ENCODE peak calls at places on chromosomes 3 and 15, in five cellular contexts. One of them, this sample, is unnamed.

GRCh38 chr15:61063875-61064320 is 165.2 kb downstream of the RORA start:
- DNase-seq in effector CD8-positive, alpha-beta T cell: no peak
- DNase-seq in effector CD4-positive, alpha-beta T cell: no peak
- DNase-seq in stimulated activated CD4-positive, alpha-beta T cell treated with anti-CD3 and anti-CD28 coated beads, Interleukin-1b, Interleukin-23, amount 100 ng/mL, for 1 hour: no peak
- DNase-seq in sigmoid colon: no peak
- DNase-seq in this sample: no peak

GRCh38 chr3:126859415-126860246 is 123.3 kb upstream of the PLXNA1 start:
- DNase-seq in effector CD8-positive, alpha-beta T cell: no peak
- DNase-seq in effector CD4-positive, alpha-beta T cell: no peak
- DNase-seq in stimulated activated CD4-positive, alpha-beta T cell treated with anti-CD3 and anti-CD28 coated beads, Interleukin-1b, Interleukin-23, amount 100 ng/mL, for 1 hour: no peak
- DNase-seq in sigmoid colon: peak
- DNase-seq in this sample: no peak

GRCh38 chr3:119559441-119559963 is at the start of gene CD80:
- DNase-seq in effector CD8-positive, alpha-beta T cell: no peak
- DNase-seq in effector CD4-positive, alpha-beta T cell: peak
- DNase-seq in stimulated activated CD4-positive, alpha-beta T cell treated with anti-CD3 and anti-CD28 coated beads, Interleukin-1b, Interleukin-23, amount 100 ng/mL, for 1 hour: peak
- DNase-seq in sigmoid colon: peak
- DNase-seq in this sample: no peak

GRCh38 chr3:186414735-186415419 is 52.8 kb upstream of the DGKG start:
- DNase-seq in effector CD8-positive, alpha-beta T cell: no peak
- DNase-seq in effector CD4-positive, alpha-beta T cell: no peak
- DNase-seq in stimulated activated CD4-positive, alpha-beta T cell treated with anti-CD3 and anti-CD28 coated beads, Interleukin-1b, Interleukin-23, amount 100 ng/mL, for 1 hour: no peak
- DNase-seq in sigmoid colon: peak
- DNase-seq in this sample: no peak

GRCh38 chr3:355622-356021 is 159.1 kb downstream of the CHL1 start:
- DNase-seq in effector CD8-positive, alpha-beta T cell: no peak
- DNase-seq in effector CD4-positive, alpha-beta T cell: no peak
- DNase-seq in stimulated activated CD4-positive, alpha-beta T cell treated with anti-CD3 and anti-CD28 coated beads, Interleukin-1b, Interleukin-23, amount 100 ng/mL, for 1 hour: no peak
- DNase-seq in sigmoid colon: peak
- DNase-seq in this sample: no peak

GRCh38 chr3:14258906-14259904 is 80.6 kb downstream of the LSM3 start:
- DNase-seq in effector CD8-positive, alpha-beta T cell: no peak
- DNase-seq in effector CD4-positive, alpha-beta T cell: no peak
- DNase-seq in stimulated activated CD4-positive, alpha-beta T cell treated with anti-CD3 and anti-CD28 coated beads, Interleukin-1b, Interleukin-23, amount 100 ng/mL, for 1 hour: no peak
- DNase-seq in sigmoid colon: no peak
- DNase-seq in this sample: peak

GRCh38 chr3:37521403-37521802 is 340.3 kb upstream of the CTDSPL start:
- DNase-seq in effector CD8-positive, alpha-beta T cell: no peak
- DNase-seq in effector CD4-positive, alpha-beta T cell: no peak
- DNase-seq in stimulated activated CD4-positive, alpha-beta T cell treated with anti-CD3 and anti-CD28 coated beads, Interleukin-1b, Interleukin-23, amount 100 ng/mL, for 1 hour: no peak
- DNase-seq in sigmoid colon: no peak
- DNase-seq in this sample: no peak

GRCh38 chr3:133025546-133025945 is 12.6 kb upstream of the TMEM108 start:
- DNase-seq in effector CD8-positive, alpha-beta T cell: no peak
- DNase-seq in effector CD4-positive, alpha-beta T cell: no peak
- DNase-seq in stimulated activated CD4-positive, alpha-beta T cell treated with anti-CD3 and anti-CD28 coated beads, Interleukin-1b, Interleukin-23, amount 100 ng/mL, for 1 hour: no peak
- DNase-seq in sigmoid colon: no peak
- DNase-seq in this sample: no peak

GRCh38 chr15:85706779-85707518 is 87.8 kb downstream of the KLHL25 start:
- DNase-seq in effector CD8-positive, alpha-beta T cell: no peak
- DNase-seq in effector CD4-positive, alpha-beta T cell: peak
- DNase-seq in stimulated activated CD4-positive, alpha-beta T cell treated with anti-CD3 and anti-CD28 coated beads, Interleukin-1b, Interleukin-23, amount 100 ng/mL, for 1 hour: no peak
- DNase-seq in sigmoid colon: no peak
- DNase-seq in this sample: no peak

GRCh38 chr3:64548200-64548889 is 139.5 kb downstream of the ADAMTS9 start:
- DNase-seq in effector CD8-positive, alpha-beta T cell: no peak
- DNase-seq in effector CD4-positive, alpha-beta T cell: no peak
- DNase-seq in stimulated activated CD4-positive, alpha-beta T cell treated with anti-CD3 and anti-CD28 coated beads, Interleukin-1b, Interleukin-23, amount 100 ng/mL, for 1 hour: no peak
- DNase-seq in sigmoid colon: peak
- DNase-seq in this sample: no peak

GRCh38 chr3:153970735-153971347 is 150.3 kb upstream of the ARHGEF26 start:
- DNase-seq in effector CD8-positive, alpha-beta T cell: no peak
- DNase-seq in effector CD4-positive, alpha-beta T cell: no peak
- DNase-seq in stimulated activated CD4-positive, alpha-beta T cell treated with anti-CD3 and anti-CD28 coated beads, Interleukin-1b, Interleukin-23, amount 100 ng/mL, for 1 hour: no peak
- DNase-seq in sigmoid colon: no peak
- DNase-seq in this sample: no peak

GRCh38 chr3:95815828-95816227 is 998.6 kb upstream of the EPHA6 start:
- DNase-seq in effector CD8-positive, alpha-beta T cell: no peak
- DNase-seq in effector CD4-positive, alpha-beta T cell: no peak
- DNase-seq in stimulated activated CD4-positive, alpha-beta T cell treated with anti-CD3 and anti-CD28 coated beads, Interleukin-1b, Interleukin-23, amount 100 ng/mL, for 1 hour: no peak
- DNase-seq in sigmoid colon: no peak
- DNase-seq in this sample: no peak

GRCh38 chr3:22308866-22309265 is 557.9 kb upstream of the ZNF385D start:
- DNase-seq in effector CD8-positive, alpha-beta T cell: no peak
- DNase-seq in effector CD4-positive, alpha-beta T cell: no peak
- DNase-seq in stimulated activated CD4-positive, alpha-beta T cell treated with anti-CD3 and anti-CD28 coated beads, Interleukin-1b, Interleukin-23, amount 100 ng/mL, for 1 hour: no peak
- DNase-seq in sigmoid colon: no peak
- DNase-seq in this sample: no peak

GRCh38 chr15:36024066-36024465 is 478.1 kb upstream of the DPH6 start:
- DNase-seq in effector CD8-positive, alpha-beta T cell: no peak
- DNase-seq in effector CD4-positive, alpha-beta T cell: no peak
- DNase-seq in stimulated activated CD4-positive, alpha-beta T cell treated with anti-CD3 and anti-CD28 coated beads, Interleukin-1b, Interleukin-23, amount 100 ng/mL, for 1 hour: no peak
- DNase-seq in sigmoid colon: no peak
- DNase-seq in this sample: no peak

GRCh38 chr3:71465371-71466007 is 118.0 kb downstream of the FOXP1 start:
- DNase-seq in effector CD8-positive, alpha-beta T cell: no peak
- DNase-seq in effector CD4-positive, alpha-beta T cell: no peak
- DNase-seq in stimulated activated CD4-positive, alpha-beta T cell treated with anti-CD3 and anti-CD28 coated beads, Interleukin-1b, Interleukin-23, amount 100 ng/mL, for 1 hour: no peak
- DNase-seq in sigmoid colon: no peak
- DNase-seq in this sample: no peak

GRCh38 chr3:135887220-135887619 is 78.3 kb upstream of the PPP2R3A start:
- DNase-seq in effector CD8-positive, alpha-beta T cell: no peak
- DNase-seq in effector CD4-positive, alpha-beta T cell: no peak
- DNase-seq in stimulated activated CD4-positive, alpha-beta T cell treated with anti-CD3 and anti-CD28 coated beads, Interleukin-1b, Interleukin-23, amount 100 ng/mL, for 1 hour: no peak
- DNase-seq in sigmoid colon: no peak
- DNase-seq in this sample: no peak

GRCh38 chr3:155303540-155303939 is 10.1 kb upstream of the STRIT1 start:
- DNase-seq in effector CD8-positive, alpha-beta T cell: no peak
- DNase-seq in effector CD4-positive, alpha-beta T cell: no peak
- DNase-seq in stimulated activated CD4-positive, alpha-beta T cell treated with anti-CD3 and anti-CD28 coated beads, Interleukin-1b, Interleukin-23, amount 100 ng/mL, for 1 hour: no peak
- DNase-seq in sigmoid colon: no peak
- DNase-seq in this sample: no peak

GRCh38 chr15:99148851-99149276 is 44.0 kb downstream of the SYNM start:
- DNase-seq in effector CD8-positive, alpha-beta T cell: no peak
- DNase-seq in effector CD4-positive, alpha-beta T cell: no peak
- DNase-seq in stimulated activated CD4-positive, alpha-beta T cell treated with anti-CD3 and anti-CD28 coated beads, Interleukin-1b, Interleukin-23, amount 100 ng/mL, for 1 hour: no peak
- DNase-seq in sigmoid colon: peak
- DNase-seq in this sample: no peak

GRCh38 chr15:85646538-85647091 is 148.1 kb downstream of the KLHL25 start:
- DNase-seq in effector CD8-positive, alpha-beta T cell: no peak
- DNase-seq in effector CD4-positive, alpha-beta T cell: peak
- DNase-seq in stimulated activated CD4-positive, alpha-beta T cell treated with anti-CD3 and anti-CD28 coated beads, Interleukin-1b, Interleukin-23, amount 100 ng/mL, for 1 hour: no peak
- DNase-seq in sigmoid colon: no peak
- DNase-seq in this sample: no peak

GRCh38 chr15:52680041-52680391 is 828 bp upstream of the ATOSA start:
- DNase-seq in effector CD8-positive, alpha-beta T cell: no peak
- DNase-seq in effector CD4-positive, alpha-beta T cell: no peak
- DNase-seq in stimulated activated CD4-positive, alpha-beta T cell treated with anti-CD3 and anti-CD28 coated beads, Interleukin-1b, Interleukin-23, amount 100 ng/mL, for 1 hour: no peak
- DNase-seq in sigmoid colon: no peak
- DNase-seq in this sample: no peak